ENCODE peak calls at places on chromosome 18, in five cellular contexts. W, G, R, A and E are unnamed samples.
A peak's percentile ranks its signal among the peaks of the same experiment; 100 is the strongest.

GRCh38 chr18:22831441-22831904 is 101.7 kb upstream of the RBBP8 start:
- DNase-seq in W (no peak), G (peak; percentile 91), R (no peak), A (no peak), E (no peak)

GRCh38 chr18:21315741-21316187 is 73.7 kb downstream of the GREB1L start:
- DNase-seq in W (no peak), G (no peak), R (no peak), A (no peak), E (no peak)

GRCh38 chr18:50614838-50615237 is 55.0 kb downstream of the MAPK4 start:
- DNase-seq in W (no peak), G (no peak), R (no peak), A (no peak), E (no peak)

GRCh38 chr18:25251127-25251526 is 100.8 kb downstream of the ZNF521 start:
- DNase-seq in W (no peak), G (no peak), R (no peak), A (no peak), E (no peak)

GRCh38 chr18:49669403-49669802 is 107.5 kb downstream of the LIPG start:
- DNase-seq in W (no peak), G (no peak), R (no peak), A (no peak), E (no peak)

GRCh38 chr18:12699747-12700146 is 2.8 kb downstream of the CEP76 start:
- DNase-seq in W (no peak), G (no peak), R (no peak), A (no peak), E (no peak)

GRCh38 chr18:48740068-48740440 is 201.2 kb downstream of the CTIF start:
- DNase-seq in W (no peak), G (no peak), R (no peak), A (no peak), E (no peak)

GRCh38 chr18:44465337-44465736 is 215.4 kb upstream of the SETBP1 start:
- DNase-seq in W (no peak), G (no peak), R (no peak), A (no peak), E (no peak)

GRCh38 chr18:76471593-76471992 is 23.4 kb downstream of the ZNF516 start:
- DNase-seq in W (no peak), G (no peak), R (no peak), A (no peak), E (no peak)

GRCh38 chr18:59300676-59301285 is 17.7 kb downstream of the CPLX4 start:
- DNase-seq in W (no peak), G (no peak), R (no peak), A (no peak), E (no peak)

GRCh38 chr18:13910501-13910900 is 4.8 kb downstream of the MC2R start:
- DNase-seq in W (no peak), G (no peak), R (no peak), A (no peak), E (no peak)

GRCh38 chr18:51235011-51235789 is 37.7 kb upstream of the MEX3C start:
- DNase-seq in W (no peak), G (no peak), R (no peak), A (no peak), E (no peak)

GRCh38 chr18:50518787-50519520 is 40.9 kb upstream of the MAPK4 start:
- DNase-seq in W (no peak), G (no peak), R (no peak), A (no peak), E (no peak)

GRCh38 chr18:5444269-5444668 is 99.5 kb downstream of the EPB41L3 start:
- DNase-seq in W (no peak), G (peak; percentile 33), R (no peak), A (no peak), E (no peak)

GRCh38 chr18:27695054-27695453 is 481.9 kb downstream of the CDH2 start:
- DNase-seq in W (no peak), G (no peak), R (no peak), A (no peak), E (no peak)

GRCh38 chr18:77339623-77340022 is 90.0 kb downstream of the GALR1 start:
- DNase-seq in W (no peak), G (no peak), R (no peak), A (no peak), E (no peak)

GRCh38 chr18:49016648-49017539 is 66.1 kb upstream of the SMAD7 start:
- DNase-seq in W (no peak), G (peak; percentile 83), R (peak; percentile 62), A (no peak), E (no peak)

GRCh38 chr18:54112356-54112755 is 112.1 kb downstream of the MBD2 start:
- DNase-seq in W (no peak), G (no peak), R (no peak), A (no peak), E (no peak)

GRCh38 chr18:29418136-29418535 is 1241.2 kb upstream of the CDH2 start:
- DNase-seq in W (no peak), G (peak; percentile 86), R (no peak), A (no peak), E (no peak)

GRCh38 chr18:25646971-25647370 is 295.0 kb upstream of the ZNF521 start:
- DNase-seq in W (no peak), G (peak; percentile 77), R (no peak), A (no peak), E (no peak)

GRCh38 chr18:456361-456821 is 44.1 kb downstream of the COLEC12 start:
- DNase-seq in W (no peak), G (peak; percentile 43), R (peak; percentile 42), A (no peak), E (no peak)

GRCh38 chr18:46711444-46711863 is 45.4 kb downstream of the ST8SIA5 start:
- DNase-seq in W (no peak), G (no peak), R (no peak), A (no peak), E (no peak)
- H3K27ac ChIP-seq in W (no peak overlapping the region), G (no peak overlapping the region), R (no peak overlapping the region), A (no peak overlapping the region), E (no peak overlapping the region)

GRCh38 chr18:3217930-3218647 is 1.7 kb downstream of the MYOM1 start:
- DNase-seq in W (no peak), G (no peak), R (no peak), A (no peak), E (no peak)
- H3K27ac ChIP-seq in W (no peak overlapping the region), G (no peak overlapping the region), R (no peak overlapping the region), A (no peak overlapping the region), E (no peak overlapping the region)

GRCh38 chr18:47263828-47264314 is 12.4 kb upstream of the SKOR2 start:
- DNase-seq in W (no peak), G (no peak), R (no peak), A (no peak), E (no peak)
- H3K27ac ChIP-seq in W (no peak overlapping the region), G (no peak overlapping the region), R (no peak overlapping the region), A (no peak overlapping the region), E (no peak overlapping the region)

GRCh38 chr18:55455938-55456337 is 132.1 kb downstream of the TCF4 start:
- DNase-seq in W (no peak), G (no peak), R (no peak), A (no peak), E (no peak)

GRCh38 chr18:55461843-55462242 is 126.1 kb downstream of the TCF4 start:
- DNase-seq in W (no peak), G (no peak), R (no peak), A (no peak), E (no peak)

GRCh38 chr18:55453186-55453585 is 134.8 kb downstream of the TCF4 start:
- DNase-seq in W (no peak), G (no peak), R (no peak), A (no peak), E (no peak)

GRCh38 chr18:55458456-55459238 is 129.3 kb downstream of the TCF4 start:
- DNase-seq in W (no peak), G (no peak), R (no peak), A (no peak), E (no peak)

GRCh38 chr18:55457028-55457427 is 131.0 kb downstream of the TCF4 start:
- DNase-seq in W (no peak), G (no peak), R (no peak), A (no peak), E (no peak)
- H3K27ac ChIP-seq in W (no peak overlapping the region), G (no peak overlapping the region), R (no peak overlapping the region), A (no peak overlapping the region), E (no peak overlapping the region)

GRCh38 chr18:9647496-9648323 is 33.4 kb upstream of the PPP4R1 start:
- DNase-seq in W (no peak), G (no peak), R (no peak), A (no peak), E (no peak)

GRCh38 chr18:9643549-9643948 is 29.2 kb upstream of the PPP4R1 start:
- DNase-seq in W (no peak), G (peak; percentile 97), R (no peak), A (no peak), E (no peak)

GRCh38 chr18:9648431-9649163 is 34.2 kb upstream of the PPP4R1 start:
- DNase-seq in W (no peak), G (no peak), R (no peak), A (no peak), E (no peak)

GRCh38 chr18:9653390-9653789 is 39.0 kb upstream of the PPP4R1 start:
- DNase-seq in W (no peak), G (no peak), R (no peak), A (no peak), E (peak; percentile 70)

GRCh38 chr18:9649164-9649540 is 34.8 kb upstream of the PPP4R1 start:
- DNase-seq in W (no peak), G (peak; percentile 57), R (no peak), A (no peak), E (no peak)
- H3K27ac ChIP-seq in W (no peak overlapping the region), G (peak overlapping the region; percentile 79), R (no peak overlapping the region), A (no peak overlapping the region), E (no peak overlapping the region)